ENCODE peak calls at places on chromosome 11, in eight cellular contexts. S, T, P, Y, R, G, K and I are unnamed samples.

GRCh38 chr11:71946144-71946571 is 17.3 kb downstream of the RNF121 start:
- DNase-seq in S (peak), T (no peak), P (peak), Y (no peak), R (peak), G (no peak), K (no peak), I (no peak)

GRCh38 chr11:13384837-13385417 is 78.1 kb downstream of the BTBD10 start:
- DNase-seq in S (peak), T (peak), P (peak), Y (peak), R (peak), G (peak), K (no peak), I (no peak)

GRCh38 chr11:76277298-76278175 is 71.2 kb upstream of the WNT11 start:
- DNase-seq in S (no peak), T (no peak), P (no peak), Y (no peak), R (no peak), G (peak), K (no peak), I (no peak)

GRCh38 chr11:130369713-130370112 is 55.0 kb upstream of the ZBTB44 start:
- DNase-seq in S (no peak), T (no peak), P (no peak), Y (no peak), R (no peak), G (no peak), K (no peak), I (no peak)

GRCh38 chr11:118636569-118637290 is 29.3 kb downstream of the PHLDB1 start:
- DNase-seq in S (no peak), T (no peak), P (no peak), Y (no peak), R (no peak), G (no peak), K (no peak), I (no peak)

GRCh38 chr11:106961048-106961447 is 57.2 kb downstream of the GUCY1A2 start:
- DNase-seq in S (no peak), T (no peak), P (no peak), Y (no peak), R (no peak), G (no peak), K (no peak), I (no peak)

GRCh38 chr11:66854231-66854661 is 2.6 kb upstream of the LRFN4 start:
- DNase-seq in S (no peak), T (no peak), P (no peak), Y (no peak), R (no peak), G (no peak), K (no peak), I (no peak)

GRCh38 chr11:788953-789940 is 643 bp downstream of the CEND1 start:
- DNase-seq in S (no peak), T (no peak), P (no peak), Y (no peak), R (no peak), G (no peak), K (no peak), I (no peak)

GRCh38 chr11:93518081-93518480 is 25.1 kb downstream of the SMCO4 start:
- DNase-seq in S (no peak), T (no peak), P (no peak), Y (no peak), R (no peak), G (no peak), K (no peak), I (no peak)

GRCh38 chr11:78684377-78684776 is 109.7 kb upstream of the NARS2 start:
- DNase-seq in S (no peak), T (no peak), P (no peak), Y (no peak), R (no peak), G (no peak), K (no peak), I (no peak)

GRCh38 chr11:30281476-30282288 is 41.2 kb upstream of the ARL14EP start:
- DNase-seq in S (no peak), T (no peak), P (no peak), Y (no peak), R (no peak), G (no peak), K (no peak), I (no peak)

GRCh38 chr11:13038366-13038765 is 29.2 kb downstream of the RASSF10 start:
- DNase-seq in S (no peak), T (no peak), P (no peak), Y (no peak), R (no peak), G (no peak), K (no peak), I (no peak)

GRCh38 chr11:94557992-94558391 is 9.2 kb upstream of the PIWIL4 start:
- DNase-seq in S (no peak), T (no peak), P (peak), Y (no peak), R (peak), G (no peak), K (no peak), I (no peak)

GRCh38 chr11:11045156-11045670 is 187.4 kb upstream of the ZBED5 start:
- DNase-seq in S (no peak), T (no peak), P (no peak), Y (no peak), R (no peak), G (no peak), K (no peak), I (no peak)

GRCh38 chr11:584287-584686 is 8.0 kb downstream of the PHRF1 start:
- DNase-seq in S (no peak), T (no peak), P (no peak), Y (no peak), R (no peak), G (no peak), K (no peak), I (no peak)